ENCODE peak calls at places on chromosomes 2 and 18, in five cellular contexts. One of them, this sample, is unnamed.

GRCh38 chr2:1716441-1716840 is 27.9 kb downstream of the PXDN start:
- DNase-seq in heart right ventricle: no peak
- DNase-seq in breast epithelium: no peak
- DNase-seq in dorsolateral prefrontal cortex: no peak
- DNase-seq in A549: no peak
- DNase-seq in this sample: no peak

GRCh38 chr2:230961091-230961491 is 34.8 kb upstream of the SPATA3 start:
- DNase-seq in heart right ventricle: no peak
- DNase-seq in breast epithelium: peak
- DNase-seq in dorsolateral prefrontal cortex: no peak
- DNase-seq in A549: no peak
- DNase-seq in this sample: no peak

GRCh38 chr2:122098301-122098700 is 342.9 kb downstream of the TSN start:
- DNase-seq in heart right ventricle: no peak
- DNase-seq in breast epithelium: no peak
- DNase-seq in dorsolateral prefrontal cortex: no peak
- DNase-seq in A549: no peak
- DNase-seq in this sample: no peak

GRCh38 chr2:30707304-30707903 is 99.8 kb downstream of the CAPN13 start:
- DNase-seq in heart right ventricle: no peak
- DNase-seq in breast epithelium: no peak
- DNase-seq in dorsolateral prefrontal cortex: no peak
- DNase-seq in A549: no peak
- DNase-seq in this sample: no peak

GRCh38 chr2:108577099-108577498 is 42.8 kb downstream of the LIMS1 start:
- DNase-seq in heart right ventricle: no peak
- DNase-seq in breast epithelium: no peak
- DNase-seq in dorsolateral prefrontal cortex: no peak
- DNase-seq in A549: peak
- DNase-seq in this sample: no peak

GRCh38 chr2:144830543-144830942 is 310.6 kb upstream of the ZEB2 start:
- DNase-seq in heart right ventricle: no peak
- DNase-seq in breast epithelium: no peak
- DNase-seq in dorsolateral prefrontal cortex: no peak
- DNase-seq in A549: no peak
- DNase-seq in this sample: no peak

GRCh38 chr2:101850991-101851390 is 140.8 kb upstream of the IL1R2 start:
- DNase-seq in heart right ventricle: no peak
- DNase-seq in breast epithelium: no peak
- DNase-seq in dorsolateral prefrontal cortex: no peak
- DNase-seq in A549: no peak
- DNase-seq in this sample: no peak

GRCh38 chr2:240952496-240953246 is 45.7 kb upstream of the SNED1 start:
- DNase-seq in heart right ventricle: peak
- DNase-seq in breast epithelium: no peak
- DNase-seq in dorsolateral prefrontal cortex: no peak
- DNase-seq in A549: no peak
- DNase-seq in this sample: no peak

GRCh38 chr18:44602380-44602779 is 78.3 kb upstream of the SETBP1 start:
- DNase-seq in heart right ventricle: no peak
- DNase-seq in breast epithelium: no peak
- DNase-seq in dorsolateral prefrontal cortex: no peak
- DNase-seq in A549: no peak
- DNase-seq in this sample: no peak

GRCh38 chr18:24300703-24301102 is 96.9 kb downstream of the OSBPL1A start:
- DNase-seq in heart right ventricle: no peak
- DNase-seq in breast epithelium: no peak
- DNase-seq in dorsolateral prefrontal cortex: no peak
- DNase-seq in A549: no peak
- DNase-seq in this sample: no peak

GRCh38 chr2:173043466-173043865 is 32.2 kb upstream of the MAP3K20 start:
- DNase-seq in heart right ventricle: peak
- DNase-seq in breast epithelium: peak
- DNase-seq in dorsolateral prefrontal cortex: no peak
- DNase-seq in A549: no peak
- DNase-seq in this sample: no peak

GRCh38 chr18:13530879-13531387 is 195.4 kb downstream of the FAM210A start:
- DNase-seq in heart right ventricle: peak
- DNase-seq in breast epithelium: peak
- DNase-seq in dorsolateral prefrontal cortex: peak
- DNase-seq in A549: peak
- DNase-seq in this sample: peak

GRCh38 chr2:16242906-16243305 is 302.6 kb downstream of the MYCN start:
- DNase-seq in heart right ventricle: no peak
- DNase-seq in breast epithelium: no peak
- DNase-seq in dorsolateral prefrontal cortex: no peak
- DNase-seq in A549: no peak
- DNase-seq in this sample: no peak

GRCh38 chr2:161414385-161415040 is 1.6 kb upstream of the TBR1 start:
- DNase-seq in heart right ventricle: peak
- DNase-seq in breast epithelium: no peak
- DNase-seq in dorsolateral prefrontal cortex: no peak
- DNase-seq in A549: peak
- DNase-seq in this sample: no peak

GRCh38 chr2:217880490-217880889 is 122.3 kb downstream of the TNS1 start:
- DNase-seq in heart right ventricle: no peak
- DNase-seq in breast epithelium: no peak
- DNase-seq in dorsolateral prefrontal cortex: no peak
- DNase-seq in A549: no peak
- DNase-seq in this sample: no peak

GRCh38 chr2:72130671-72131360 is 16.8 kb downstream of the CYP26B1 start:
- DNase-seq in heart right ventricle: no peak
- DNase-seq in breast epithelium: no peak
- DNase-seq in dorsolateral prefrontal cortex: no peak
- DNase-seq in A549: no peak
- DNase-seq in this sample: no peak

GRCh38 chr2:237441605-237442004 is 27.6 kb upstream of the COL6A3 start:
- DNase-seq in heart right ventricle: no peak
- DNase-seq in breast epithelium: no peak
- DNase-seq in dorsolateral prefrontal cortex: no peak
- DNase-seq in A549: no peak
- DNase-seq in this sample: no peak

GRCh38 chr2:176490061-176490861 is 221.0 kb downstream of the MTX2 start:
- DNase-seq in heart right ventricle: peak
- DNase-seq in breast epithelium: no peak
- DNase-seq in dorsolateral prefrontal cortex: no peak
- DNase-seq in A549: no peak
- DNase-seq in this sample: no peak

GRCh38 chr2:55092439-55092838 is 42.2 kb upstream of the RTN4 start:
- DNase-seq in heart right ventricle: no peak
- DNase-seq in breast epithelium: no peak
- DNase-seq in dorsolateral prefrontal cortex: no peak
- DNase-seq in A549: no peak
- DNase-seq in this sample: no peak

GRCh38 chr2:167332358-167332757 is 444.1 kb downstream of the XIRP2 start:
- DNase-seq in heart right ventricle: no peak
- DNase-seq in breast epithelium: no peak
- DNase-seq in dorsolateral prefrontal cortex: no peak
- DNase-seq in A549: no peak
- DNase-seq in this sample: no peak

GRCh38 chr18:62420151-62420512 is 95.0 kb downstream of the TNFRSF11A start:
- DNase-seq in heart right ventricle: no peak
- DNase-seq in breast epithelium: no peak
- DNase-seq in dorsolateral prefrontal cortex: no peak
- DNase-seq in A549: peak
- DNase-seq in this sample: no peak

GRCh38 chr2:233686967-233687366 is 5.3 kb downstream of the UGT1A7 start:
- DNase-seq in heart right ventricle: no peak
- DNase-seq in breast epithelium: no peak
- DNase-seq in dorsolateral prefrontal cortex: no peak
- DNase-seq in A549: no peak
- DNase-seq in this sample: no peak

DNA sequence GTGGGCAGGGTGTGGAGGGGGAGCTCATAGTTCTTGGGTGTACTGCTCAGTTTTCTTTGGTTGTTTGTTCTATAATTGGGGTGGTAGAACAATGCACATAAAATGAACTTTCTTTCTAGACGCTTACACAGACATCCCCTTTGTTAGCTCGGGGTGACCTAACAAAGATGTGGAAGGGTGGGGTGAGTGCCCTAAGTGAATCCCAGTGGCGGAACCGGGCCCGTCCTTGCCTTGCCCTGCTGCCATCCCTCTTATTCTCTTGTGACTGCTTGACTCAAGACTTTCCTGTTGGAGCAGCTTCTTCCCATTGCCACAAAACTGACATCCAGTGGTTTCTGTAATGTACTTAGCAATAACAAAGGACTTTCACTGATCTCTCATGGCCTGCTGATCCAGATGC is 268.1 kb downstream of the PTGR3 start:
- DNase-seq in heart right ventricle: no peak
- DNase-seq in breast epithelium: no peak
- DNase-seq in dorsolateral prefrontal cortex: no peak
- DNase-seq in A549: no peak
- DNase-seq in this sample: no peak
- TF ChIP-seq CTCF in heart right ventricle: no peak
- TF ChIP-seq CTCF in breast epithelium: no peak
- TF ChIP-seq CTCF in dorsolateral prefrontal cortex: no peak
- TF ChIP-seq CTCF in A549: no peak
- TF ChIP-seq CTCF in this sample: no peak

GRCh38 chr2:239445771-239446524 is 45.1 kb upstream of the HDAC4 start:
- DNase-seq in heart right ventricle: no peak
- DNase-seq in breast epithelium: no peak
- DNase-seq in dorsolateral prefrontal cortex: peak
- DNase-seq in A549: no peak
- DNase-seq in this sample: no peak
- H3K27ac ChIP-seq in heart right ventricle: no peak
- H3K27ac ChIP-seq in breast epithelium: peak
- H3K27ac ChIP-seq in dorsolateral prefrontal cortex: peak
- H3K27ac ChIP-seq in A549: no peak
- H3K27ac ChIP-seq in this sample: peak

GRCh38 chr2:193690572-193690971 is 1495.8 kb upstream of the TMEFF2 start:
- DNase-seq in heart right ventricle: no peak
- DNase-seq in breast epithelium: no peak
- DNase-seq in dorsolateral prefrontal cortex: no peak
- DNase-seq in A549: no peak
- DNase-seq in this sample: no peak

DNA sequence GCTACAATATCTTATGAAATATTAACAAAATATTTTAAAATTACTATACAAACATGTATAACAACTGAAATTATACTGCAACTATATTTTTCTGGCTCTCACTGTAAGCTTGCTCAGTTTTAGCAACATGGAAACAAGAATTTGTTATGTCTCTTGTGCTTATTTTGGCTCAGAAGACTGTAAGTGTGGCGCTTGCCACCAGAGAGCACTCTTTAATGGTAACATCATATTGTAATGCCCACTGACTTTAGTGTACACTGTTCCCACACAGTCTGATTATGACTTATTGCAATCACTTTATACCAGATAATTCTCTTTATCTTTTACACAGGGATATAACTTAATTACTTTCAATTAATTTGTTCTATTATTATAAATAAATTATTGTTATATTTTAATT is 1500.6 kb upstream of the TMEFF2 start:
- DNase-seq in heart right ventricle: no peak
- DNase-seq in breast epithelium: no peak
- DNase-seq in dorsolateral prefrontal cortex: no peak
- DNase-seq in A549: peak
- DNase-seq in this sample: no peak
- TF ChIP-seq CTCF in heart right ventricle: no peak
- TF ChIP-seq CTCF in breast epithelium: no peak
- TF ChIP-seq CTCF in dorsolateral prefrontal cortex: no peak
- TF ChIP-seq CTCF in A549: peak
- TF ChIP-seq CTCF in this sample: no peak

DNA sequence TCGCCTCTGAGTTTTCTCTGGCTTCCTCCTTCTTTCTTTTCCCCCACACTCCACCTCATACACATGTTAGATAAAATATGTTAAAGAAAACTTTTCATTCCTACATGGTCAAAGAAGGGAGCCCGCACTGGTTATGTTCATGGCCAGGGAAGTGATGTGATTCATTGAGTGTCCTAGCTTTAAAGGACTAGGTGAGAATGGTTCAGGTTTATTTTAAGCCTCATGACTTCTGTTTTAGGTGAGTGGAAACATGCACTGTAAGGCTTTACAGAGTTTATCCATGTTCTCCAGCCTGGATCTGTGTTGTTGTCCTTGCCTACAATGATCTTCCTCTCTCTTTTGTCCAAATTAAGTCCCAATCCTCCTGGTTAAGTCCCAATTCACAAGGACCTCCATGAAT is 56.5 kb downstream of the RASGRP3 start:
- DNase-seq in heart right ventricle: no peak
- DNase-seq in breast epithelium: no peak
- DNase-seq in dorsolateral prefrontal cortex: no peak
- DNase-seq in A549: no peak
- DNase-seq in this sample: no peak
- H3K27ac ChIP-seq in heart right ventricle: peak
- H3K27ac ChIP-seq in breast epithelium: no peak
- H3K27ac ChIP-seq in dorsolateral prefrontal cortex: no peak
- H3K27ac ChIP-seq in A549: no peak
- H3K27ac ChIP-seq in this sample: no peak

DNA sequence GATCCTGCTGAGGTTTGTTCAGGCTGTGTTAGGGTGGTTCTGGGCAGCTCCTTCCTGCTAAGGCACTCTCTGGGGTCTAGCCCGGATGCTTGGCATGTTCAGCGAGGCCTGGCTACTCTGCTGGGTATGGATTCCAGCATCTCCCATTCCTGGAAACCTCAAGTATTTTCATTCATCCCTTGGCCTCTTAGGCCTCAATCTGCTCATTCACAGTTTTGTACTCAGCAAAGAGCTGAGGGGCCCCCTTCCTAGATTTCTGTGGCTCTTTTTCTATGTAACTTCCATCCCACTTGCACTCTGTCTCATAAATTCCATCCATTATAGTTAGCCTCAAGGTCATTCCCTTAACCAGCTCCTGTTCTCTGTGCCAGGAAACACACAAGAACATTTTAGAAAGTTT is 798.8 kb upstream of the HS6ST1 start:
- DNase-seq in heart right ventricle: no peak
- DNase-seq in breast epithelium: peak
- DNase-seq in dorsolateral prefrontal cortex: no peak
- DNase-seq in A549: no peak
- DNase-seq in this sample: no peak
- TF ChIP-seq CTCF in heart right ventricle: no peak
- TF ChIP-seq CTCF in breast epithelium: no peak
- TF ChIP-seq CTCF in dorsolateral prefrontal cortex: no peak
- TF ChIP-seq CTCF in A549: no peak
- TF ChIP-seq CTCF in this sample: no peak

GRCh38 chr2:23745726-23746105 is 181.2 kb downstream of the ATAD2B start:
- DNase-seq in heart right ventricle: no peak
- DNase-seq in breast epithelium: peak
- DNase-seq in dorsolateral prefrontal cortex: no peak
- DNase-seq in A549: peak
- DNase-seq in this sample: no peak

GRCh38 chr2:23751747-23752265 is 175.1 kb downstream of the ATAD2B start:
- DNase-seq in heart right ventricle: no peak
- DNase-seq in breast epithelium: no peak
- DNase-seq in dorsolateral prefrontal cortex: no peak
- DNase-seq in A549: no peak
- DNase-seq in this sample: no peak

GRCh38 chr2:23745068-23745725 is 181.7 kb downstream of the ATAD2B start:
- DNase-seq in heart right ventricle: no peak
- DNase-seq in breast epithelium: no peak
- DNase-seq in dorsolateral prefrontal cortex: no peak
- DNase-seq in A549: no peak
- DNase-seq in this sample: no peak

GRCh38 chr2:23746141-23746863 is 180.6 kb downstream of the ATAD2B start:
- DNase-seq in heart right ventricle: no peak
- DNase-seq in breast epithelium: no peak
- DNase-seq in dorsolateral prefrontal cortex: no peak
- DNase-seq in A549: no peak
- DNase-seq in this sample: no peak
- H3K27ac ChIP-seq in heart right ventricle: no peak
- H3K27ac ChIP-seq in breast epithelium: no peak
- H3K27ac ChIP-seq in dorsolateral prefrontal cortex: no peak
- H3K27ac ChIP-seq in A549: no peak
- H3K27ac ChIP-seq in this sample: no peak

This sample was measured in thoracic aorta.